ENCODE peak calls at places on chromosomes 16 and 17, in eight cellular contexts. One of them, this sample, is unnamed.

GRCh38 chr16:11049396-11050059 is 105.2 kb downstream of the CLEC16A start:
- DNase-seq in CD4-positive, alpha-beta T cell: no peak
- DNase-seq in AG04450: no peak
- DNase-seq in mucosa of descending colon: no peak
- DNase-seq in HEK293T: no peak
- DNase-seq in mammary epithelial cell: no peak
- DNase-seq in activated T-helper 1 cell treated with anti-CD3 and anti-CD28 coated beads, Interleukin-12 subunit alpha, Interleukin-12 subunit beta, Interleukin-2, Interleukin-4 antibody, amounts not matched to agents 30 ng/mL and 10 ng/mL and 1 ng/mL, durations not matched to agents 14 hours and 24 hours and 36 hours: no peak
- DNase-seq in HT1080: no peak
- DNase-seq in this sample: no peak

GRCh38 chr17:9899280-9900018 is 5.6 kb downstream of the RCVRN start:
- DNase-seq in HT1080: no peak
- DNase-seq in CD4-positive, alpha-beta T cell: no peak
- DNase-seq in mammary epithelial cell: no peak
- DNase-seq in activated T-helper 1 cell treated with anti-CD3 and anti-CD28 coated beads, Interleukin-12 subunit alpha, Interleukin-12 subunit beta, Interleukin-2, Interleukin-4 antibody, amounts not matched to agents 30 ng/mL and 10 ng/mL and 1 ng/mL, durations not matched to agents 14 hours and 24 hours and 36 hours: no peak
- DNase-seq in AG04450: no peak
- DNase-seq in HEK293T: no peak
- DNase-seq in mucosa of descending colon: no peak
- DNase-seq in this sample: no peak

GRCh38 chr17:38713456-38713855 is 8.4 kb downstream of the MLLT6 start:
- DNase-seq in activated T-helper 1 cell treated with anti-CD3 and anti-CD28 coated beads, Interleukin-12 subunit alpha, Interleukin-12 subunit beta, Interleukin-2, Interleukin-4 antibody, amounts not matched to agents 30 ng/mL and 10 ng/mL and 1 ng/mL, durations not matched to agents 14 hours and 24 hours and 36 hours: no peak
- DNase-seq in mammary epithelial cell: no peak
- DNase-seq in AG04450: no peak
- DNase-seq in mucosa of descending colon: no peak
- DNase-seq in CD4-positive, alpha-beta T cell: no peak
- DNase-seq in HT1080: no peak
- DNase-seq in HEK293T: no peak
- DNase-seq in this sample: no peak

GRCh38 chr16:84704253-84704652 is 4.5 kb downstream of the USP10 start:
- DNase-seq in activated T-helper 1 cell treated with anti-CD3 and anti-CD28 coated beads, Interleukin-12 subunit alpha, Interleukin-12 subunit beta, Interleukin-2, Interleukin-4 antibody, amounts not matched to agents 30 ng/mL and 10 ng/mL and 1 ng/mL, durations not matched to agents 14 hours and 24 hours and 36 hours: no peak
- DNase-seq in HEK293T: no peak
- DNase-seq in HT1080: no peak
- DNase-seq in CD4-positive, alpha-beta T cell: no peak
- DNase-seq in mammary epithelial cell: no peak
- DNase-seq in AG04450: no peak
- DNase-seq in mucosa of descending colon: no peak
- DNase-seq in this sample: no peak

GRCh38 chr17:63442549-63443035 is 3.5 kb downstream of the CYB561 start:
- DNase-seq in activated T-helper 1 cell treated with anti-CD3 and anti-CD28 coated beads, Interleukin-12 subunit alpha, Interleukin-12 subunit beta, Interleukin-2, Interleukin-4 antibody, amounts not matched to agents 30 ng/mL and 10 ng/mL and 1 ng/mL, durations not matched to agents 14 hours and 24 hours and 36 hours: no peak
- DNase-seq in mammary epithelial cell: no peak
- DNase-seq in HEK293T: no peak
- DNase-seq in HT1080: peak; percentile 28
- DNase-seq in mucosa of descending colon: no peak
- DNase-seq in AG04450: no peak
- DNase-seq in CD4-positive, alpha-beta T cell: no peak
- DNase-seq in this sample: no peak

GRCh38 chr16:10256855-10257641 is 74.8 kb upstream of the GRIN2A start:
- DNase-seq in AG04450: no peak
- DNase-seq in HEK293T: peak; percentile 75
- DNase-seq in mucosa of descending colon: peak; percentile 37
- DNase-seq in activated T-helper 1 cell treated with anti-CD3 and anti-CD28 coated beads, Interleukin-12 subunit alpha, Interleukin-12 subunit beta, Interleukin-2, Interleukin-4 antibody, amounts not matched to agents 30 ng/mL and 10 ng/mL and 1 ng/mL, durations not matched to agents 14 hours and 24 hours and 36 hours: peak; percentile 6
- DNase-seq in HT1080: peak; percentile 29
- DNase-seq in CD4-positive, alpha-beta T cell: peak; percentile 34
- DNase-seq in mammary epithelial cell: peak; percentile 27
- DNase-seq in this sample: no peak

GRCh38 chr17:44353656-44354331 is 8.7 kb downstream of the GRN start:
- DNase-seq in HT1080: no peak
- DNase-seq in mucosa of descending colon: peak; percentile 52
- DNase-seq in mammary epithelial cell: no peak
- DNase-seq in CD4-positive, alpha-beta T cell: no peak
- DNase-seq in HEK293T: no peak
- DNase-seq in AG04450: no peak
- DNase-seq in activated T-helper 1 cell treated with anti-CD3 and anti-CD28 coated beads, Interleukin-12 subunit alpha, Interleukin-12 subunit beta, Interleukin-2, Interleukin-4 antibody, amounts not matched to agents 30 ng/mL and 10 ng/mL and 1 ng/mL, durations not matched to agents 14 hours and 24 hours and 36 hours: peak; percentile 13
- DNase-seq in this sample: no peak

GRCh38 chr17:37299257-37299985 is 76.4 kb upstream of the C17orf78 start:
- DNase-seq in CD4-positive, alpha-beta T cell: no peak
- DNase-seq in mucosa of descending colon: no peak
- DNase-seq in HEK293T: peak; percentile 11
- DNase-seq in activated T-helper 1 cell treated with anti-CD3 and anti-CD28 coated beads, Interleukin-12 subunit alpha, Interleukin-12 subunit beta, Interleukin-2, Interleukin-4 antibody, amounts not matched to agents 30 ng/mL and 10 ng/mL and 1 ng/mL, durations not matched to agents 14 hours and 24 hours and 36 hours: no peak
- DNase-seq in HT1080: no peak
- DNase-seq in AG04450: no peak
- DNase-seq in mammary epithelial cell: no peak
- DNase-seq in this sample: no peak

GRCh38 chr16:54987081-54987480 is 56.4 kb downstream of the IRX5 start:
- DNase-seq in HT1080: no peak
- DNase-seq in AG04450: no peak
- DNase-seq in mammary epithelial cell: no peak
- DNase-seq in HEK293T: no peak
- DNase-seq in CD4-positive, alpha-beta T cell: no peak
- DNase-seq in activated T-helper 1 cell treated with anti-CD3 and anti-CD28 coated beads, Interleukin-12 subunit alpha, Interleukin-12 subunit beta, Interleukin-2, Interleukin-4 antibody, amounts not matched to agents 30 ng/mL and 10 ng/mL and 1 ng/mL, durations not matched to agents 14 hours and 24 hours and 36 hours: no peak
- DNase-seq in mucosa of descending colon: no peak
- DNase-seq in this sample: no peak

GRCh38 chr17:11624968-11625367 is 26.7 kb downstream of the DNAH9 start:
- DNase-seq in CD4-positive, alpha-beta T cell: no peak
- DNase-seq in AG04450: no peak
- DNase-seq in mammary epithelial cell: no peak
- DNase-seq in activated T-helper 1 cell treated with anti-CD3 and anti-CD28 coated beads, Interleukin-12 subunit alpha, Interleukin-12 subunit beta, Interleukin-2, Interleukin-4 antibody, amounts not matched to agents 30 ng/mL and 10 ng/mL and 1 ng/mL, durations not matched to agents 14 hours and 24 hours and 36 hours: no peak
- DNase-seq in HT1080: no peak
- DNase-seq in HEK293T: no peak
- DNase-seq in mucosa of descending colon: no peak
- DNase-seq in this sample: no peak

GRCh38 chr16:19696312-19696711 is 21.7 kb downstream of the KNOP1 start:
- DNase-seq in HEK293T: no peak
- DNase-seq in mammary epithelial cell: peak; percentile 38
- DNase-seq in CD4-positive, alpha-beta T cell: peak; percentile 58
- DNase-seq in AG04450: peak; percentile 67
- DNase-seq in mucosa of descending colon: peak; percentile 86
- DNase-seq in HT1080: peak; percentile 83
- DNase-seq in activated T-helper 1 cell treated with anti-CD3 and anti-CD28 coated beads, Interleukin-12 subunit alpha, Interleukin-12 subunit beta, Interleukin-2, Interleukin-4 antibody, amounts not matched to agents 30 ng/mL and 10 ng/mL and 1 ng/mL, durations not matched to agents 14 hours and 24 hours and 36 hours: no peak
- DNase-seq in this sample: peak; percentile 95

GRCh38 chr16:89357055-89357454 is 133.3 kb downstream of the ANKRD11 start:
- DNase-seq in mammary epithelial cell: peak; percentile 49
- DNase-seq in CD4-positive, alpha-beta T cell: peak; percentile 25
- DNase-seq in activated T-helper 1 cell treated with anti-CD3 and anti-CD28 coated beads, Interleukin-12 subunit alpha, Interleukin-12 subunit beta, Interleukin-2, Interleukin-4 antibody, amounts not matched to agents 30 ng/mL and 10 ng/mL and 1 ng/mL, durations not matched to agents 14 hours and 24 hours and 36 hours: no peak
- DNase-seq in mucosa of descending colon: no peak
- DNase-seq in HT1080: peak; percentile 17
- DNase-seq in AG04450: no peak
- DNase-seq in HEK293T: no peak
- DNase-seq in this sample: no peak

GRCh38 chr16:57540387-57540786 is 2.1 kb upstream of the ADGRG5 start:
- DNase-seq in CD4-positive, alpha-beta T cell: no peak
- DNase-seq in mammary epithelial cell: no peak
- DNase-seq in HT1080: no peak
- DNase-seq in HEK293T: no peak
- DNase-seq in mucosa of descending colon: no peak
- DNase-seq in AG04450: no peak
- DNase-seq in activated T-helper 1 cell treated with anti-CD3 and anti-CD28 coated beads, Interleukin-12 subunit alpha, Interleukin-12 subunit beta, Interleukin-2, Interleukin-4 antibody, amounts not matched to agents 30 ng/mL and 10 ng/mL and 1 ng/mL, durations not matched to agents 14 hours and 24 hours and 36 hours: no peak
- DNase-seq in this sample: no peak

GRCh38 chr16:27316038-27316680 is 2.4 kb downstream of the IL4R start:
- DNase-seq in AG04450: no peak
- DNase-seq in CD4-positive, alpha-beta T cell: no peak
- DNase-seq in HEK293T: no peak
- DNase-seq in activated T-helper 1 cell treated with anti-CD3 and anti-CD28 coated beads, Interleukin-12 subunit alpha, Interleukin-12 subunit beta, Interleukin-2, Interleukin-4 antibody, amounts not matched to agents 30 ng/mL and 10 ng/mL and 1 ng/mL, durations not matched to agents 14 hours and 24 hours and 36 hours: no peak
- DNase-seq in mucosa of descending colon: no peak
- DNase-seq in mammary epithelial cell: no peak
- DNase-seq in HT1080: no peak
- DNase-seq in this sample: no peak

GRCh38 chr17:81878294-81878693 is 7.2 kb upstream of the ARHGDIA start:
- DNase-seq in HEK293T: no peak
- DNase-seq in activated T-helper 1 cell treated with anti-CD3 and anti-CD28 coated beads, Interleukin-12 subunit alpha, Interleukin-12 subunit beta, Interleukin-2, Interleukin-4 antibody, amounts not matched to agents 30 ng/mL and 10 ng/mL and 1 ng/mL, durations not matched to agents 14 hours and 24 hours and 36 hours: no peak
- DNase-seq in mammary epithelial cell: no peak
- DNase-seq in HT1080: no peak
- DNase-seq in mucosa of descending colon: no peak
- DNase-seq in AG04450: no peak
- DNase-seq in CD4-positive, alpha-beta T cell: no peak
- DNase-seq in this sample: no peak

GRCh38 chr17:65041518-65041917 is 15.0 kb downstream of the GNA13 start:
- DNase-seq in mucosa of descending colon: no peak
- DNase-seq in mammary epithelial cell: no peak
- DNase-seq in CD4-positive, alpha-beta T cell: no peak
- DNase-seq in activated T-helper 1 cell treated with anti-CD3 and anti-CD28 coated beads, Interleukin-12 subunit alpha, Interleukin-12 subunit beta, Interleukin-2, Interleukin-4 antibody, amounts not matched to agents 30 ng/mL and 10 ng/mL and 1 ng/mL, durations not matched to agents 14 hours and 24 hours and 36 hours: no peak
- DNase-seq in AG04450: no peak
- DNase-seq in HEK293T: no peak
- DNase-seq in HT1080: no peak
- DNase-seq in this sample: no peak

GRCh38 chr16:30844671-30845449 is 49.0 kb downstream of the BCL7C start:
- DNase-seq in HT1080: peak; percentile 81
- DNase-seq in mammary epithelial cell: peak; percentile 68
- DNase-seq in CD4-positive, alpha-beta T cell: peak; percentile 65
- DNase-seq in HEK293T: peak; percentile 93
- DNase-seq in AG04450: peak; percentile 81
- DNase-seq in mucosa of descending colon: no peak
- DNase-seq in activated T-helper 1 cell treated with anti-CD3 and anti-CD28 coated beads, Interleukin-12 subunit alpha, Interleukin-12 subunit beta, Interleukin-2, Interleukin-4 antibody, amounts not matched to agents 30 ng/mL and 10 ng/mL and 1 ng/mL, durations not matched to agents 14 hours and 24 hours and 36 hours: peak; percentile 77
- DNase-seq in this sample: peak; percentile 84

GRCh38 chr16:65782537-65783290 is 583.8 kb upstream of the CDH5 start:
- DNase-seq in mucosa of descending colon: no peak
- DNase-seq in CD4-positive, alpha-beta T cell: no peak
- DNase-seq in mammary epithelial cell: peak; percentile 68
- DNase-seq in HT1080: peak; percentile 44
- DNase-seq in activated T-helper 1 cell treated with anti-CD3 and anti-CD28 coated beads, Interleukin-12 subunit alpha, Interleukin-12 subunit beta, Interleukin-2, Interleukin-4 antibody, amounts not matched to agents 30 ng/mL and 10 ng/mL and 1 ng/mL, durations not matched to agents 14 hours and 24 hours and 36 hours: no peak
- DNase-seq in AG04450: no peak
- DNase-seq in HEK293T: no peak
- DNase-seq in this sample: peak; percentile 68

GRCh38 chr17:17511971-17512858 is 16.0 kb upstream of the RASD1 start:
- DNase-seq in AG04450: peak; percentile 75
- DNase-seq in HEK293T: no peak
- DNase-seq in activated T-helper 1 cell treated with anti-CD3 and anti-CD28 coated beads, Interleukin-12 subunit alpha, Interleukin-12 subunit beta, Interleukin-2, Interleukin-4 antibody, amounts not matched to agents 30 ng/mL and 10 ng/mL and 1 ng/mL, durations not matched to agents 14 hours and 24 hours and 36 hours: no peak
- DNase-seq in mammary epithelial cell: peak; percentile 85
- DNase-seq in CD4-positive, alpha-beta T cell: no peak
- DNase-seq in mucosa of descending colon: peak; percentile 21
- DNase-seq in HT1080: peak; percentile 95
- DNase-seq in this sample: peak; percentile 67

GRCh38 chr17:34099859-34100258 is 155.2 kb upstream of the CCL2 start:
- DNase-seq in activated T-helper 1 cell treated with anti-CD3 and anti-CD28 coated beads, Interleukin-12 subunit alpha, Interleukin-12 subunit beta, Interleukin-2, Interleukin-4 antibody, amounts not matched to agents 30 ng/mL and 10 ng/mL and 1 ng/mL, durations not matched to agents 14 hours and 24 hours and 36 hours: no peak
- DNase-seq in HEK293T: no peak
- DNase-seq in HT1080: no peak
- DNase-seq in mucosa of descending colon: no peak
- DNase-seq in mammary epithelial cell: no peak
- DNase-seq in CD4-positive, alpha-beta T cell: no peak
- DNase-seq in AG04450: no peak
- DNase-seq in this sample: no peak

GRCh38 chr16:66947302-66948033 is 12.2 kb downstream of the CES2 start:
- DNase-seq in mammary epithelial cell: peak; percentile 78
- DNase-seq in HEK293T: peak; percentile 75
- DNase-seq in HT1080: peak; percentile 77
- DNase-seq in AG04450: peak; percentile 63
- DNase-seq in activated T-helper 1 cell treated with anti-CD3 and anti-CD28 coated beads, Interleukin-12 subunit alpha, Interleukin-12 subunit beta, Interleukin-2, Interleukin-4 antibody, amounts not matched to agents 30 ng/mL and 10 ng/mL and 1 ng/mL, durations not matched to agents 14 hours and 24 hours and 36 hours: peak; percentile 78
- DNase-seq in CD4-positive, alpha-beta T cell: peak; percentile 76
- DNase-seq in mucosa of descending colon: peak; percentile 84
- DNase-seq in this sample: peak; percentile 57

GRCh38 chr16:88533381-88533831 is 36.8 kb upstream of the ZC3H18 start:
- DNase-seq in HT1080: no peak
- DNase-seq in CD4-positive, alpha-beta T cell: no peak
- DNase-seq in mucosa of descending colon: peak; percentile 56
- DNase-seq in HEK293T: no peak
- DNase-seq in activated T-helper 1 cell treated with anti-CD3 and anti-CD28 coated beads, Interleukin-12 subunit alpha, Interleukin-12 subunit beta, Interleukin-2, Interleukin-4 antibody, amounts not matched to agents 30 ng/mL and 10 ng/mL and 1 ng/mL, durations not matched to agents 14 hours and 24 hours and 36 hours: no peak
- DNase-seq in mammary epithelial cell: no peak
- DNase-seq in AG04450: peak; percentile 20
- DNase-seq in this sample: no peak

GRCh38 chr17:34146440-34147043 is 108.5 kb upstream of the CCL2 start:
- DNase-seq in CD4-positive, alpha-beta T cell: peak; percentile 11
- DNase-seq in activated T-helper 1 cell treated with anti-CD3 and anti-CD28 coated beads, Interleukin-12 subunit alpha, Interleukin-12 subunit beta, Interleukin-2, Interleukin-4 antibody, amounts not matched to agents 30 ng/mL and 10 ng/mL and 1 ng/mL, durations not matched to agents 14 hours and 24 hours and 36 hours: peak; percentile 53
- DNase-seq in HEK293T: peak; percentile 27
- DNase-seq in mucosa of descending colon: peak; percentile 79
- DNase-seq in AG04450: no peak
- DNase-seq in HT1080: peak; percentile 23
- DNase-seq in mammary epithelial cell: no peak
- DNase-seq in this sample: no peak

GRCh38 chr17:78805301-78805700 is 23.2 kb upstream of the CYTH1 start:
- DNase-seq in HEK293T: no peak
- DNase-seq in CD4-positive, alpha-beta T cell: peak; percentile 73
- DNase-seq in HT1080: no peak
- DNase-seq in mucosa of descending colon: no peak
- DNase-seq in AG04450: no peak
- DNase-seq in mammary epithelial cell: no peak
- DNase-seq in activated T-helper 1 cell treated with anti-CD3 and anti-CD28 coated beads, Interleukin-12 subunit alpha, Interleukin-12 subunit beta, Interleukin-2, Interleukin-4 antibody, amounts not matched to agents 30 ng/mL and 10 ng/mL and 1 ng/mL, durations not matched to agents 14 hours and 24 hours and 36 hours: peak; percentile 60
- DNase-seq in this sample: no peak

GRCh38 chr17:42804918-42805367 is 6.3 kb downstream of the CNTD1 start:
- DNase-seq in HT1080: no peak
- DNase-seq in mammary epithelial cell: no peak
- DNase-seq in activated T-helper 1 cell treated with anti-CD3 and anti-CD28 coated beads, Interleukin-12 subunit alpha, Interleukin-12 subunit beta, Interleukin-2, Interleukin-4 antibody, amounts not matched to agents 30 ng/mL and 10 ng/mL and 1 ng/mL, durations not matched to agents 14 hours and 24 hours and 36 hours: no peak
- DNase-seq in CD4-positive, alpha-beta T cell: no peak
- DNase-seq in mucosa of descending colon: no peak
- DNase-seq in HEK293T: no peak
- DNase-seq in AG04450: no peak
- DNase-seq in this sample: no peak

GRCh38 chr17:81037026-81037782 is 2.3 kb downstream of the BAIAP2 start:
- DNase-seq in mammary epithelial cell: no peak
- DNase-seq in activated T-helper 1 cell treated with anti-CD3 and anti-CD28 coated beads, Interleukin-12 subunit alpha, Interleukin-12 subunit beta, Interleukin-2, Interleukin-4 antibody, amounts not matched to agents 30 ng/mL and 10 ng/mL and 1 ng/mL, durations not matched to agents 14 hours and 24 hours and 36 hours: no peak
- DNase-seq in AG04450: no peak
- DNase-seq in HEK293T: no peak
- DNase-seq in CD4-positive, alpha-beta T cell: no peak
- DNase-seq in mucosa of descending colon: no peak
- DNase-seq in HT1080: no peak
- DNase-seq in this sample: no peak

GRCh38 chr17:82647593-82648164 is 565 bp downstream of the WDR45B start:
- DNase-seq in mucosa of descending colon: peak; percentile 73
- DNase-seq in CD4-positive, alpha-beta T cell: peak; percentile 13
- DNase-seq in AG04450: no peak
- DNase-seq in HT1080: no peak
- DNase-seq in activated T-helper 1 cell treated with anti-CD3 and anti-CD28 coated beads, Interleukin-12 subunit alpha, Interleukin-12 subunit beta, Interleukin-2, Interleukin-4 antibody, amounts not matched to agents 30 ng/mL and 10 ng/mL and 1 ng/mL, durations not matched to agents 14 hours and 24 hours and 36 hours: peak; percentile 43
- DNase-seq in HEK293T: peak; percentile 40
- DNase-seq in mammary epithelial cell: peak; percentile 24
- DNase-seq in this sample: no peak

GRCh38 chr17:44928950-44929720 is 13.8 kb upstream of the GFAP start:
- DNase-seq in HEK293T: no peak
- DNase-seq in AG04450: no peak
- DNase-seq in CD4-positive, alpha-beta T cell: no peak
- DNase-seq in activated T-helper 1 cell treated with anti-CD3 and anti-CD28 coated beads, Interleukin-12 subunit alpha, Interleukin-12 subunit beta, Interleukin-2, Interleukin-4 antibody, amounts not matched to agents 30 ng/mL and 10 ng/mL and 1 ng/mL, durations not matched to agents 14 hours and 24 hours and 36 hours: no peak
- DNase-seq in mammary epithelial cell: no peak
- DNase-seq in mucosa of descending colon: peak; percentile 7
- DNase-seq in HT1080: no peak
- DNase-seq in this sample: no peak

GRCh38 chr16:82405696-82406095 is 221.1 kb upstream of the CDH13 start:
- DNase-seq in HEK293T: no peak
- DNase-seq in mucosa of descending colon: no peak
- DNase-seq in AG04450: no peak
- DNase-seq in mammary epithelial cell: no peak
- DNase-seq in activated T-helper 1 cell treated with anti-CD3 and anti-CD28 coated beads, Interleukin-12 subunit alpha, Interleukin-12 subunit beta, Interleukin-2, Interleukin-4 antibody, amounts not matched to agents 30 ng/mL and 10 ng/mL and 1 ng/mL, durations not matched to agents 14 hours and 24 hours and 36 hours: no peak
- DNase-seq in HT1080: no peak
- DNase-seq in CD4-positive, alpha-beta T cell: no peak
- DNase-seq in this sample: no peak

GRCh38 chr16:50845296-50845695 is 103.4 kb downstream of the CYLD start:
- DNase-seq in CD4-positive, alpha-beta T cell: no peak
- DNase-seq in AG04450: no peak
- DNase-seq in activated T-helper 1 cell treated with anti-CD3 and anti-CD28 coated beads, Interleukin-12 subunit alpha, Interleukin-12 subunit beta, Interleukin-2, Interleukin-4 antibody, amounts not matched to agents 30 ng/mL and 10 ng/mL and 1 ng/mL, durations not matched to agents 14 hours and 24 hours and 36 hours: no peak
- DNase-seq in mammary epithelial cell: no peak
- DNase-seq in mucosa of descending colon: no peak
- DNase-seq in HT1080: no peak
- DNase-seq in HEK293T: no peak
- DNase-seq in this sample: no peak

This sample was measured in AG09319.